ENCODE peak calls at places on chromosomes 4 and X, in eight cellular contexts. S, C, D, U, F, N, W and H are unnamed samples.

GRCh38 chrX:63747331-63747730 is 37.7 kb downstream of the ARHGEF9 start:
- DNase-seq in D (no peak), U (no peak), F (no peak), W (no peak), S (no peak), C (no peak), N (no peak), H (no peak)

GRCh38 chr4:168129046-168129772 is 36.9 kb downstream of the ANXA10 start:
- DNase-seq in U (no peak), N (no peak), D (no peak), W (no peak), C (no peak), F (no peak), S (no peak), H (no peak)

GRCh38 chrX:21996872-21997271 is 35.3 kb upstream of the PHEX start:
- DNase-seq in S (no peak), D (no peak), N (no peak), W (no peak), U (no peak), C (no peak), F (no peak), H (no peak)

GRCh38 chr4:114558446-114559020 is 40.1 kb upstream of the UGT8 start:
- DNase-seq in D (no peak), S (no peak), C (no peak), F (no peak), N (no peak), W (no peak), U (no peak), H (no peak)

GRCh38 chr4:147732516-147733193 is 767 bp downstream of the ARHGAP10 start:
- DNase-seq in N (no peak), U (no peak), F (peak; percentile 44), S (peak; percentile 88), W (peak; percentile 65), D (peak; percentile 16), C (peak; percentile 4), H (no peak)

GRCh38 chrX:125103693-125104092 is 216.0 kb upstream of the TEX13C start:
- DNase-seq in F (no peak), U (no peak), W (no peak), S (no peak), C (no peak), D (no peak), N (no peak), H (no peak)

GRCh38 chr4:141375855-141376254 is 155.2 kb downstream of the ZNF330 start:
- DNase-seq in S (no peak), W (peak; percentile 41), U (no peak), F (peak; percentile 21), C (no peak), D (no peak), N (no peak), H (no peak)

GRCh38 chr4:78644744-78645330 is 93.3 kb downstream of the ANXA3 start:
- DNase-seq in C (no peak), N (peak; percentile 14), F (peak; percentile 79), D (peak; percentile 21), S (peak; percentile 87), W (peak; percentile 69), U (no peak), H (no peak)

GRCh38 chrX:16081357-16081756 is 42.0 kb upstream of the GRPR start:
- DNase-seq in S (no peak), N (no peak), C (no peak), F (no peak), W (no peak), U (no peak), D (no peak), H (no peak)

GRCh38 chr4:1711906-1712215 is 258 bp downstream of the SLBP start:
- DNase-seq in W (no peak), S (no peak), F (no peak), N (no peak), D (no peak), C (no peak), U (no peak), H (no peak)

GRCh38 chr4:114384629-114385028 is 214.0 kb upstream of the UGT8 start:
- DNase-seq in D (no peak), S (no peak), U (no peak), N (no peak), W (no peak), C (no peak), F (peak; percentile 58), H (no peak)

GRCh38 chrX:123993904-123994635 is 32.6 kb downstream of the STAG2 start:
- DNase-seq in D (no peak), W (no peak), N (no peak), U (no peak), C (no peak), F (no peak), S (no peak), H (no peak)

GRCh38 chr4:6021831-6022606 is 3.8 kb upstream of the C4orf50 start:
- DNase-seq in U (no peak), D (no peak), S (no peak), W (no peak), C (no peak), N (no peak), F (peak; percentile 16), H (no peak)

GRCh38 chr4:177105526-177105925 is 204.1 kb upstream of the NEIL3 start:
- DNase-seq in W (no peak), N (no peak), U (no peak), D (no peak), S (no peak), C (no peak), F (no peak), H (no peak)

GRCh38 chrX:73851014-73852009 is 288.3 kb downstream of the CHIC1 start:
- DNase-seq in F (peak; percentile 26), S (peak; percentile 97), W (peak; percentile 90), D (peak; percentile 54), C (peak; percentile 60), N (peak; percentile 55), U (no peak), H (no peak)

GRCh38 chr4:185838514-185839203 is 26.7 kb upstream of the SORBS2 start:
- DNase-seq in D (no peak), C (no peak), F (no peak), U (no peak), S (no peak), N (no peak), W (no peak), H (no peak)

GRCh38 chr4:170931326-170931725 is 841.6 kb upstream of the AADAT start:
- DNase-seq in C (no peak), N (no peak), W (no peak), F (no peak), S (no peak), U (no peak), D (no peak), H (no peak)

GRCh38 chr4:38180456-38180855 is 220.3 kb downstream of the PTTG2 start:
- DNase-seq in N (no peak), S (no peak), U (no peak), C (no peak), D (no peak), F (no peak), W (no peak), H (no peak)

GRCh38 chr4:90127706-90128345 is 632 bp downstream of the CCSER1 start:
- DNase-seq in D (peak; percentile 0), N (no peak), U (no peak), S (no peak), W (no peak), C (no peak), F (peak; percentile 21), H (no peak)

GRCh38 chrX:44082829-44083228 is 109.6 kb upstream of the NDP start:
- DNase-seq in S (no peak), U (no peak), C (no peak), F (no peak), D (no peak), W (no peak), N (no peak), H (no peak)

GRCh38 chr4:124635331-124635730 is 77.2 kb downstream of the ANKRD50 start:
- DNase-seq in S (no peak), W (no peak), U (no peak), C (no peak), N (no peak), F (no peak), D (no peak), H (no peak)

GRCh38 chr4:52943644-52944043 is 81.5 kb downstream of the RASL11B start:
- DNase-seq in N (no peak), W (no peak), D (no peak), U (no peak), S (no peak), C (no peak), F (no peak), H (no peak)

GRCh38 chr4:183971938-183972490 is 66.9 kb downstream of the STOX2 start:
- DNase-seq in S (no peak), C (no peak), D (no peak), N (no peak), F (no peak), W (no peak), U (no peak), H (no peak)

GRCh38 chr4:146916479-146917076 is 29.1 kb downstream of the TTC29 start:
- DNase-seq in C (no peak), F (peak; percentile 55), S (no peak), D (no peak), W (no peak), U (no peak), N (no peak), H (no peak)

GRCh38 chrX:106263817-106264216 is 95.7 kb downstream of the PWWP3B start:
- DNase-seq in F (no peak), U (no peak), W (peak; percentile 10), C (no peak), S (no peak), N (no peak), D (no peak), H (no peak)

GRCh38 chr4:167613381-167613780 is 379.1 kb upstream of the SPOCK3 start:
- DNase-seq in F (no peak), S (no peak), D (no peak), U (no peak), N (no peak), W (no peak), C (no peak), H (no peak)

GRCh38 chr4:41866799-41867677 is 68.2 kb upstream of the TMEM33 start:
- DNase-seq in F (no peak), N (no peak), U (no peak), C (no peak), W (no peak), S (no peak), D (no peak), H (no peak)

GRCh38 chrX:79161655-79162054 is 17.2 kb downstream of the GPR174 start:
- DNase-seq in F (peak; percentile 80), S (no peak), C (peak; percentile 7), D (no peak), U (no peak), W (no peak), N (peak; percentile 11), H (no peak)

GRCh38 chr4:83054928-83055327 is 19.9 kb downstream of the COPS4 start:
- DNase-seq in W (no peak), F (peak; percentile 34), U (no peak), S (no peak), C (no peak), D (no peak), N (no peak), H (no peak)

GRCh38 chrX:107449490-107450175 is at the start of gene FRMPD3:
- DNase-seq in W (no peak), C (no peak), D (no peak), N (no peak), U (no peak), S (no peak), F (peak; percentile 7), H (no peak)

GRCh38 chr4:8914461-8915171 is 43.0 kb upstream of the HMX1 start:
- DNase-seq in U (no peak), D (no peak), W (no peak), C (no peak), F (no peak), S (peak; percentile 74), N (no peak), H (no peak)

GRCh38 chr4:48027653-48028052 is 11.1 kb downstream of the NIPAL1 start:
- DNase-seq in S (no peak), C (no peak), U (no peak), W (no peak), F (peak; percentile 65), N (no peak), D (no peak), H (no peak)

GRCh38 chr4:2714918-2715317 is 41.2 kb downstream of the TNIP2 start:
- DNase-seq in S (no peak), C (no peak), D (no peak), U (no peak), N (no peak), W (no peak), F (no peak), H (no peak)

GRCh38 chr4:185127021-185127925 is 15.8 kb upstream of the SLC25A4 start:
- DNase-seq in W (peak; percentile 53), S (no peak), C (no peak), N (no peak), D (no peak), U (no peak), F (no peak), H (no peak)